ENCODE peak calls at places on chromosomes 2 and 18, in four cellular contexts. O is CD8-positive, alpha-beta T cell; R is tibial artery; V is stomach. X is an unnamed sample.

GRCh38 chr18:9433616-9434239 is 41.6 kb upstream of the RALBP1 start:
- DNase-seq in O (no peak), R (no peak), V (no peak), X (no peak)

GRCh38 chr2:62698653-62699052 is 6.9 kb upstream of the EHBP1 start:
- DNase-seq in O (no peak), R (no peak), V (no peak), X (no peak)

GRCh38 chr2:85712849-85713612 is 18.9 kb downstream of the GNLY start:
- DNase-seq in O (no peak), R (peak; percentile 88), V (peak; percentile 86), X (no peak)

GRCh38 chr2:167480986-167481309 is 592.7 kb downstream of the XIRP2 start:
- DNase-seq in O (no peak), R (no peak), V (no peak), X (no peak)

GRCh38 chr2:26414291-26414690 is 12.6 kb downstream of the DRC1 start:
- DNase-seq in O (no peak), R (no peak), V (no peak), X (no peak)

GRCh38 chr2:236105955-236106607 is 62.1 kb downstream of the GBX2 start:
- DNase-seq in O (no peak), R (no peak), V (no peak), X (no peak)

GRCh38 chr18:58360324-58360723 is 268.6 kb downstream of the ALPK2 start:
- DNase-seq in O (no peak), R (no peak), V (no peak), X (no peak)

GRCh38 chr2:51194656-51195055 is 162.7 kb upstream of the NRXN1 start:
- DNase-seq in O (no peak), R (no peak), V (no peak), X (no peak)

GRCh38 chr2:70994445-70995226 is at the start of gene TEX261:
- DNase-seq in O (peak; percentile 82), R (peak; percentile 95), V (peak; percentile 92), X (peak; percentile 86)

GRCh38 chr2:119371111-119371510 is 4.3 kb downstream of the DBI start:
- DNase-seq in O (no peak), R (no peak), V (no peak), X (no peak)

GRCh38 chr2:234444888-234445287 is 52.0 kb downstream of the ARL4C start:
- DNase-seq in O (no peak), R (no peak), V (no peak), X (peak; percentile 31)

GRCh38 chr18:35620765-35621164 is 39.2 kb downstream of the GALNT1 start:
- DNase-seq in O (no peak), R (no peak), V (no peak), X (no peak)

GRCh38 chr2:76684762-76685161 is 837.4 kb downstream of the LRRTM4 start:
- DNase-seq in O (no peak), R (no peak), V (no peak), X (no peak)

GRCh38 chr2:66714651-66715050 is 279.7 kb downstream of the MEIS1 start:
- DNase-seq in O (no peak), R (no peak), V (no peak), X (no peak)

GRCh38 chr2:219119422-219120043 is 41.1 kb downstream of the NHEJ1 start:
- DNase-seq in O (peak; percentile 48), R (no peak), V (peak; percentile 79), X (peak; percentile 46)

GRCh38 chr2:97675714-97676113 is 6.2 kb downstream of the C2orf92 start:
- DNase-seq in O (no peak), R (no peak), V (no peak), X (no peak)

GRCh38 chr2:226644342-226644957 is 155.2 kb downstream of the IRS1 start:
- DNase-seq in O (no peak), R (no peak), V (no peak), X (no peak)

GRCh38 chr2:104939570-104940235 is 85.8 kb downstream of the POU3F3 start:
- DNase-seq in O (no peak), R (no peak), V (no peak), X (no peak)

GRCh38 chr18:54269924-54270844 is 867 bp downstream of the POLI start:
- DNase-seq in O (no peak), R (peak; percentile 71), V (peak; percentile 42), X (peak; percentile 38)

GRCh38 chr2:112843288-112843687 is 6.7 kb upstream of the IL1B start:
- DNase-seq in O (no peak), R (no peak), V (no peak), X (no peak)

GRCh38 chr18:2850816-2851215 is 4.0 kb downstream of the EMILIN2 start:
- DNase-seq in O (no peak), R (no peak), V (no peak), X (no peak)

GRCh38 chr2:18092760-18093159 is 214.3 kb downstream of the KCNS3 start:
- DNase-seq in O (no peak), R (no peak), V (no peak), X (no peak)

GRCh38 chr2:64063924-64064331 is 44.7 kb upstream of the VPS54 start:
- DNase-seq in O (no peak), R (no peak), V (no peak), X (no peak)

GRCh38 chr2:106781196-106781595 is 104.8 kb downstream of the ST6GAL2 start:
- DNase-seq in O (no peak), R (no peak), V (no peak), X (no peak)

GRCh38 chr2:191374939-191375338 is 129.7 kb downstream of the MYO1B start:
- DNase-seq in O (no peak), R (no peak), V (no peak), X (no peak)
- H3K9me3 ChIP-seq in O (no peaks in the 10 kb centered on the region), R (no peaks in the 10 kb centered on the region), V (no peaks in the 10 kb centered on the region), X (no peaks in the 10 kb centered on the region)

GRCh38 chr2:171627412-171627811 is 59.9 kb upstream of the DYNC1I2 start:
- DNase-seq in O (no peak), R (no peak), V (no peak), X (no peak)

GRCh38 chr2:171625013-171625412 is 62.3 kb upstream of the DYNC1I2 start:
- DNase-seq in O (no peak), R (no peak), V (no peak), X (no peak)

GRCh38 chr2:171630812-171631626 is 56.2 kb upstream of the DYNC1I2 start:
- DNase-seq in O (no peak), R (no peak), V (no peak), X (no peak)

GRCh38 chr2:171629113-171629512 is 58.2 kb upstream of the DYNC1I2 start:
- DNase-seq in O (no peak), R (no peak), V (no peak), X (no peak)

GRCh38 chr2:171626949-171627348 is 60.3 kb upstream of the DYNC1I2 start:
- DNase-seq in O (no peak), R (no peak), V (no peak), X (no peak)
- H3K9me3 ChIP-seq in O (no peaks in the 10 kb centered on the region), R (peaks cover 18% of the 10 kb centered on the region), V (peaks cover 27% of the 10 kb centered on the region), X (peaks cover 7% of the 10 kb centered on the region)

GRCh38 chr2:135504811-135505210 is 26.2 kb downstream of the ZRANB3 start:
- DNase-seq in O (no peak), R (no peak), V (no peak), X (no peak)

GRCh38 chr2:135512099-135512498 is 18.9 kb downstream of the ZRANB3 start:
- DNase-seq in O (no peak), R (no peak), V (no peak), X (no peak)

GRCh38 chr2:135510577-135510976 is 20.4 kb downstream of the ZRANB3 start:
- DNase-seq in O (no peak), R (no peak), V (no peak), X (no peak)
- H3K9me3 ChIP-seq in O (no peaks in the 10 kb centered on the region), R (peaks cover 54% of the 10 kb centered on the region), V (peaks cover 10% of the 10 kb centered on the region), X (no peaks in the 10 kb centered on the region)

GRCh38 chr2:237652181-237652580 is 24.8 kb downstream of the LRRFIP1 start:
- DNase-seq in O (no peak), R (no peak), V (no peak), X (no peak)
- H3K9me3 ChIP-seq in O (no peaks in the 10 kb centered on the region), R (no peaks in the 10 kb centered on the region), V (no peaks in the 10 kb centered on the region), X (peaks cover 3% of the 10 kb centered on the region)

GRCh38 chr2:148255929-148256328 is 235.0 kb downstream of the MBD5 start:
- DNase-seq in O (no peak), R (no peak), V (no peak), X (no peak)
- H3K9me3 ChIP-seq in O (peaks cover 8% of the 10 kb centered on the region), R (no peaks in the 10 kb centered on the region), V (peaks cover 5% of the 10 kb centered on the region), X (no peaks in the 10 kb centered on the region)

DNA sequence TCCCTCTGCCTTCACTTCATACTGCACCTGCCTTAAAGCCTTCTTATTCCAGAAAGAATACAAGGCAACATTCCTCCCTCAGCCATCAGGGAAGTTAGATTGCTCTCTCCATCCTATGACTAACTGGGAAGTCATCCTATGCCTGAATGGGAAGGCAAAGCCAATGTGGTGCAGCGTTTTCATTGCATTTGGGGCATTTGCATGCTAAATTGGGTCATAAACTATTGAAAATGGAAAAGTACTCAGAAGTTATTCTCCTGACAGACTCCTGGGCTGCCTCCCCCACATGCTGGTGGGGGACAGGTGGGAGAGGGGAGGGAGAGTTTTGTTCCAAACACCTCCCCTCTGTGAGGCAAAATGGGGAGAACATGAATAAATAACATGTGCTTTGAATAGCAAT is 84.0 kb downstream of the BOD1L2 start:
- DNase-seq in O (no peak), R (no peak), V (no peak), X (no peak)
- H3K9me3 ChIP-seq in O (no peaks in the 10 kb centered on the region), R (no peaks in the 10 kb centered on the region), V (no peaks in the 10 kb centered on the region), X (no peaks in the 10 kb centered on the region)

GRCh38 chr2:95260028-95261023 is 13.9 kb upstream of the PROM2 start:
- DNase-seq in O (no peak), R (no peak), V (peak; percentile 18), X (no peak)
- H3K9me3 ChIP-seq in O (no peaks in the 10 kb centered on the region), R (peaks cover 15% of the 10 kb centered on the region), V (peaks cover 11% of the 10 kb centered on the region), X (no peaks in the 10 kb centered on the region)

DNA sequence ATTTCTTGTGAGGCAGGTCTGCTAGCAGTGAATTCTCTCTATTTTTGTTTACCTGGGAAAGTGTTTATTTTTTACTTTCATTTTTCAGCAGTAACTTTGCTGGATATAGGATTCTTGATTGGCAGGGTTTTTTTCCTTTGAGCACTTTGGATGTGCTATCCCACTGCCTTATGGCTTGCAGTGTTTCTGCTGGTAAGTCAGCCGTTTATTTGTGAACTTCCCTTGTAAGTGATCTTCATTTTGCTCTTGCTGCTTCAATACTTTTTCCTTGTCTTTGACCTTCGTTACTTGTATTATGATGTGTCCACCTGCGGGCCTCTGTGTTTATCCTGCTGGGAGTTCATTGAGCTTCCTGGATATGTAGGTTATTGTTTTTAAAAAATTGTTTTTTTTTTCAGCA is 54.7 kb downstream of the SLC66A2 start:
- DNase-seq in O (no peak), R (no peak), V (no peak), X (no peak)
- H3K9me3 ChIP-seq in O (peaks cover 3% of the 10 kb centered on the region), R (peaks cover 88% of the 10 kb centered on the region), V (peaks cover 42% of the 10 kb centered on the region), X (peaks cover 17% of the 10 kb centered on the region)

DNA sequence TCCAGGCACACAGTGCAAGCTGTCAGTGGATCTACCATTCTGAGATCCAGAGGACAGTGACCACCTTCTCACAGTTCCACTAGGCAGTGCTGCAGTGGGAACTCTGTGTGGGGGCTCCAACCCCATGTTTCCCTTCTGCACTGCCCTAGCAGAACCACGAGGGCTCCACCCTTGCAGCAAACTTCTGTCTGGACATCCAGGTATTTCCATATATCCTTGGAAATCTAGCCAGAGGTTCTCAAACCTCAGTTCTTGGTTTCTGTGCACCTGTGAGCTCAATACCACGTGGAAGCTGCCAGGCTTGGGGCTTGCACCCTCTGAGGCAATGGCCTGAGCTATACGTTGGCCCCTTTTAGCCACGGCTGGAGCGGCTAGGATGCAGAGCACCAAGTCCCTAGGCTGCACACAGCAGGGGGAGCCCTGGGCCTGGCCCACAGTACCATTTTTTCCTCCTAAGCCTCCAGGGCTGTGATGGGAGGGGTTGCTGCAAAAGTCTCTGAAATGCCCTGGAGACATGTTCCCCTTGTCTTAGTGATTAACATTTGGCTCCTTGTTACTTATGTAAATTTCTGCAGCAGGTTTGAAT is 77.5 kb downstream of the MAP4K3 start:
- DNase-seq in O (no peak), R (no peak), V (no peak), X (no peak)
- H3K9me3 ChIP-seq in O (peaks cover 16% of the 10 kb centered on the region), R (peaks cover 16% of the 10 kb centered on the region), V (peaks cover 21% of the 10 kb centered on the region), X (peaks cover 13% of the 10 kb centered on the region)